ENCODE peak calls at places on chromosomes 7 and 10, in ten cellular contexts. H is HFF-Myc, Y is NCI-H774, G is sigmoid colon, S is hepatic stellate cell, O is head of caudate nucleus, Z is H54, L is neural progenitor cell, C is left ventricle myocardium superior, A is putamen. B is an unnamed sample.

GRCh38 chr7:143490719-143491306 is 13.1 kb downstream of the TAS2R41 start:
- DNase-seq in L (peak; percentile 28), Z (no peak), H (no peak), C (no peak), A (no peak), O (no peak), G (no peak), Y (no peak), S (no peak), B (no peak)

GRCh38 chr7:116172353-116172752 is 38.0 kb upstream of the TES start:
- DNase-seq in G (no peak), S (no peak), L (no peak), H (peak; percentile 27), A (no peak), C (no peak), Z (no peak), O (no peak), Y (no peak), B (no peak)

GRCh38 chr7:23246540-23246939 is at the start of gene GPNMB:
- DNase-seq in L (no peak), A (no peak), H (peak; percentile 84), Y (no peak), S (no peak), G (peak; percentile 76), O (no peak), Z (peak; percentile 66), C (no peak), B (no peak)

GRCh38 chr10:132282667-132283603 is 24.8 kb downstream of the STK32C start:
- DNase-seq in C (peak; percentile 23), H (no peak), L (peak; percentile 36), G (no peak), Y (no peak), Z (no peak), A (no peak), O (no peak), S (no peak), B (no peak)

GRCh38 chr7:157526604-157527003 is 189.8 kb downstream of the DNAJB6 start:
- DNase-seq in S (no peak), L (no peak), O (no peak), Y (no peak), C (no peak), G (no peak), Z (no peak), A (no peak), H (no peak), B (no peak)

GRCh38 chr10:114167985-114168384 is 6.0 kb downstream of the CCDC186 start:
- DNase-seq in G (no peak), C (no peak), O (no peak), H (no peak), Z (no peak), Y (no peak), S (no peak), A (no peak), L (no peak), B (no peak)

GRCh38 chr10:124390788-124391187 is 27.9 kb downstream of the OAT start:
- DNase-seq in H (no peak), Y (no peak), O (no peak), S (no peak), L (no peak), A (no peak), Z (no peak), C (no peak), G (no peak), B (no peak)

GRCh38 chr7:116524609-116525297 is at the start of gene CAV1:
- DNase-seq in G (peak; percentile 96), A (no peak), Z (peak; percentile 81), S (peak; percentile 91), H (peak; percentile 91), C (peak; percentile 94), L (peak; percentile 52), Y (peak; percentile 7), O (peak; percentile 68), B (no peak)

GRCh38 chr10:28849309-28849708 is 172.0 kb downstream of the BAMBI start:
- DNase-seq in A (no peak), Y (no peak), L (no peak), H (no peak), Z (no peak), G (no peak), C (no peak), S (no peak), O (no peak), B (no peak)